ENCODE peak calls at places on chromosomes 12 and 14, in seven cellular contexts. W is IMR-90, Z is H9, V is neuronal stem cell, S is H1, O is mesendoderm, Y is mesenchymal stem cell. G is an unnamed sample.

GRCh38 chr12:27015730-27016076 is 1.5 kb upstream of the TM7SF3 start:
- DNase-seq in V (no peak), W (peak; percentile 56), Z (no peak), Y (peak; percentile 55), S (no peak), O (peak; percentile 28), G (no peak)

GRCh38 chr12:130425698-130426245 is 88.1 kb downstream of the PIWIL1 start:
- DNase-seq in O (no peak), W (no peak), V (no peak), Z (peak; percentile 23), Y (no peak), S (no peak), G (no peak)

GRCh38 chr14:92122351-92122677 is 545 bp downstream of the CPSF2 start:
- DNase-seq in V (peak; percentile 37), S (no peak), Z (no peak), Y (peak; percentile 62), W (peak; percentile 20), O (peak; percentile 74), G (peak; percentile 47)

GRCh38 chr12:633731-634130 is 29.5 kb downstream of the NINJ2 start:
- DNase-seq in Y (no peak), Z (no peak), W (no peak), O (no peak), V (no peak), S (no peak), G (no peak)

GRCh38 chr14:31619440-31619839 is 58.2 kb downstream of the NUBPL start:
- DNase-seq in Z (no peak), O (no peak), W (no peak), Y (no peak), V (no peak), S (no peak), G (no peak)

GRCh38 chr14:31568671-31569070 is 7.5 kb downstream of the NUBPL start:
- DNase-seq in Z (no peak), W (peak; percentile 61), O (no peak), V (no peak), Y (peak; percentile 66), S (no peak), G (peak; percentile 67)

GRCh38 chr12:40711121-40711520 is 18.9 kb downstream of the CNTN1 start:
- DNase-seq in O (no peak), V (no peak), Y (no peak), S (no peak), W (no peak), Z (no peak), G (no peak)

GRCh38 chr14:54166049-54166950 is 209.7 kb upstream of the BMP4 start:
- DNase-seq in Y (no peak), S (no peak), W (no peak), Z (no peak), O (no peak), V (no peak), G (no peak)

GRCh38 chr12:116186482-116187157 is 90.9 kb downstream of the MED13L start:
- DNase-seq in S (no peak), Z (no peak), O (no peak), V (no peak), Y (peak; percentile 54), W (no peak), G (no peak)

GRCh38 chr12:7994731-7995205 is 37.7 kb upstream of the FOXJ2 start:
- DNase-seq in Z (peak; percentile 53), Y (peak; percentile 95), W (peak; percentile 97), S (no peak), V (no peak), O (peak; percentile 84), G (peak; percentile 94)

GRCh38 chr12:76962099-76962498 is 83.3 kb upstream of the CSRP2 start:
- DNase-seq in O (no peak), Z (no peak), Y (no peak), V (no peak), W (no peak), S (no peak), G (peak; percentile 37)

GRCh38 chr12:8773456-8773855 is 49.0 kb upstream of the A2ML1 start:
- DNase-seq in V (no peak), Y (no peak), S (no peak), W (no peak), O (no peak), Z (no peak), G (no peak)

GRCh38 chr14:76133103-76133502 is 18.6 kb upstream of the GPATCH2L start:
- DNase-seq in O (peak; percentile 77), W (peak; percentile 24), V (peak; percentile 67), Y (peak; percentile 42), S (no peak), Z (peak; percentile 42), G (no peak)

GRCh38 chr12:122888232-122888752 is 7.6 kb downstream of the VPS37B start:
- DNase-seq in Z (peak; percentile 83), S (no peak), W (peak; percentile 69), Y (peak; percentile 85), O (peak; percentile 95), V (no peak), G (peak; percentile 89)

GRCh38 chr14:56829151-56829550 is 18.9 kb upstream of the OTX2 start:
- DNase-seq in O (no peak), V (no peak), S (no peak), Y (no peak), Z (no peak), W (no peak), G (no peak)

GRCh38 chr14:102234331-102235264 is 70.4 kb downstream of the MOK start:
- DNase-seq in W (no peak), S (no peak), Z (no peak), Y (no peak), V (no peak), O (no peak), G (no peak)

GRCh38 chr12:96250119-96250685 is 56.0 kb downstream of the ELK3 start:
- DNase-seq in V (no peak), O (no peak), Y (no peak), W (no peak), S (no peak), Z (no peak), G (no peak)

GRCh38 chr12:13581031-13581430 is 384.5 kb downstream of the EMP1 start:
- DNase-seq in Z (no peak), V (no peak), O (no peak), W (no peak), Y (no peak), S (no peak), G (no peak)

GRCh38 chr12:104733717-104734175 is 224.3 kb downstream of the SLC41A2 start:
- DNase-seq in V (no peak), Z (peak; percentile 67), O (peak; percentile 88), W (no peak), S (no peak), Y (no peak), G (no peak)

GRCh38 chr14:100408350-100409015 is 85.3 kb downstream of the SLC25A47 start:
- DNase-seq in V (no peak), Y (peak; percentile 97), S (no peak), Z (no peak), W (peak; percentile 90), O (peak; percentile 36), G (peak; percentile 91)

GRCh38 chr12:131491887-131492490 is 218.9 kb upstream of the SFSWAP start:
- DNase-seq in O (no peak), V (no peak), Z (no peak), W (no peak), Y (no peak), S (no peak), G (no peak)

GRCh38 chr12:132559652-132560420 is 50.5 kb downstream of the LRCOL1 start:
- DNase-seq in Y (peak; percentile 38), V (no peak), W (peak; percentile 36), O (peak; percentile 55), S (no peak), Z (peak; percentile 69), G (no peak)

GRCh38 chr12:131309700-131310099 is 356.0 kb downstream of the ADGRD1 start:
- DNase-seq in Z (no peak), V (no peak), W (no peak), O (no peak), Y (no peak), S (no peak), G (no peak)

GRCh38 chr12:127459166-127459565 is 807.8 kb upstream of the TMEM132C start:
- DNase-seq in V (no peak), S (no peak), Z (no peak), W (no peak), O (no peak), Y (peak; percentile 24), G (no peak)

GRCh38 chr14:28407931-28408330 is 358.7 kb upstream of the FOXG1 start:
- DNase-seq in Z (no peak), O (no peak), S (no peak), Y (no peak), W (no peak), V (no peak), G (no peak)

GRCh38 chr14:24315807-24316596 is 4.7 kb downstream of the LTB4R start:
- DNase-seq in Z (peak; percentile 81), W (no peak), Y (no peak), O (peak; percentile 57), V (no peak), S (no peak), G (peak; percentile 76)

GRCh38 chr12:6115389-6115788 is 9.1 kb downstream of the VWF start:
- DNase-seq in Z (no peak), O (no peak), V (no peak), Y (no peak), S (no peak), W (peak; percentile 20), G (no peak)

GRCh38 chr14:22505751-22506710 is 83.0 kb downstream of the DAD1 start:
- DNase-seq in Y (no peak), O (no peak), Z (no peak), V (no peak), S (no peak), W (no peak), G (no peak)

GRCh38 chr14:50744242-50744641 is 76.1 kb upstream of the SAV1 start:
- DNase-seq in Z (no peak), W (peak; percentile 28), V (no peak), Y (no peak), O (no peak), S (no peak), G (no peak)
- H2BK5ac ChIP-seq in Z (no peak overlapping the region), W (no peak overlapping the region), V (no peak overlapping the region), Y (no peak overlapping the region), O (no peak overlapping the region), S (no peak overlapping the region), G (no peak overlapping the region)

DNA sequence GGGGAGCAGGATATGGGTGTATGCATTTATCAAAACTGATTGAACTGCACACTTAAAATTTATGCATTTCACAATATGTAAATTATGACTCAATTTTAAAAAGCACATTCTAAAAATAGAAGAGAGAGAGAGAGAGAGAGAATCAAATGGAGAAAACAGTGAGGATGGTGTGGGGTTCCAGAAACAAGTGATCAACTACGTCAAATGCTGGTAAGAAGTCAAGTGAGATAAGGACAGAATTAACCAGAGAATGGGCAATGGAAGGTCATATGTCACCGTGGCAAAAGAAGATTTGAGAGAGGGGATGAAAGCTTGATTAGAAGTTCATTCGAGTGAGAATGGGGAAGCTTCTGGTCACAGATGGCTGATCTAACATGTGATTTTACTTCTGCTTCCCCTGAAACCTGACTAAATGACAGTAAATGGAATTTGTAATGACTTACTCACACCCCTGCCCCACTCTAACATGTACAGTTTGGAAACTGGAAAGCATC is 276.4 kb upstream of the AMIGO2 start:
- DNase-seq in Z (no peak), S (no peak), Y (no peak), W (peak; percentile 36), V (no peak), O (no peak), G (no peak)
- H4K8ac ChIP-seq in Z (no peak overlapping the region), S (no peak overlapping the region), Y (no peak overlapping the region), W (no peak overlapping the region), V (no peak overlapping the region), O (no peak overlapping the region), G (no peak overlapping the region)

GRCh38 chr14:73589128-73589527 is 2.5 kb upstream of the ACOT4 start:
- DNase-seq in V (no peak), Y (no peak), W (no peak), O (no peak), S (no peak), Z (no peak), G (no peak)
- H2BK5ac ChIP-seq in V (no peak overlapping the region), Y (no peak overlapping the region), W (no peak overlapping the region), O (no peak overlapping the region), S (no peak overlapping the region), Z (no peak overlapping the region), G (no peak overlapping the region)

GRCh38 chr14:73209943-73210342 is 27.4 kb upstream of the PAPLN start:
- DNase-seq in S (no peak), Y (no peak), Z (no peak), W (peak; percentile 67), O (no peak), V (no peak), G (no peak)
- H4K8ac ChIP-seq in S (no peak overlapping the region), Y (no peak overlapping the region), Z (no peak overlapping the region), W (no peak overlapping the region), O (no peak overlapping the region), V (no peak overlapping the region), G (no peak overlapping the region)